ENCODE peak calls at places on chromosomes 7 and 10, in six cellular contexts. X is GM12878, E is A549, N is K562, Y is endothelial cell of umbilical vein, S is HepG2. H is an unnamed sample.

GRCh38 chr10:77973276-77973675 is 46.7 kb upstream of the DLG5 start:
- DNase-seq in X (no peak), E (no peak), N (no peak), Y (no peak), S (no peak), H (no peak)

GRCh38 chr7:121192834-121193233 is 136.0 kb upstream of the WNT16 start:
- DNase-seq in X (no peak), E (no peak), N (no peak), Y (no peak), S (no peak), H (no peak)

GRCh38 chr7:128453836-128454804 is 1.6 kb upstream of the HILPDA start:
- DNase-seq in X (no peak), E (no peak), N (no peak), Y (peak), S (no peak), H (no peak)

GRCh38 chr7:7119668-7120208 is 62.6 kb upstream of the C1GALT1 start:
- DNase-seq in X (no peak), E (no peak), N (no peak), Y (no peak), S (peak), H (no peak)

GRCh38 chr10:30493609-30494530 is 59.9 kb downstream of the MAP3K8 start:
- DNase-seq in X (no peak), E (peak), N (peak), Y (no peak), S (peak), H (peak)

GRCh38 chr7:30284298-30285066 is at the start of gene ZNRF2:
- DNase-seq in X (peak), E (peak), N (peak), Y (peak), S (peak), H (peak)

GRCh38 chr7:24706211-24707165 is 50.8 kb downstream of the GSDME start:
- DNase-seq in X (no peak), E (no peak), N (no peak), Y (no peak), S (no peak), H (no peak)

GRCh38 chr7:41900532-41900931 is 197.6 kb upstream of the INHBA start:
- DNase-seq in X (no peak), E (no peak), N (no peak), Y (no peak), S (no peak), H (no peak)

GRCh38 chr10:42367532-42368230 is 270.7 kb downstream of the ZNF33B start:
- DNase-seq in X (peak), E (no peak), N (peak), Y (peak), S (no peak), H (no peak)

GRCh38 chr7:1758859-1759521 is 88.9 kb downstream of the ELFN1 start:
- DNase-seq in X (no peak), E (no peak), N (no peak), Y (no peak), S (no peak), H (no peak)

GRCh38 chr7:91291302-91291701 is 27.1 kb downstream of the FZD1 start:
- DNase-seq in X (no peak), E (no peak), N (no peak), Y (no peak), S (no peak), H (no peak)

GRCh38 chr10:117075064-117075463 is 63.0 kb downstream of the VAX1 start:
- DNase-seq in X (no peak), E (peak), N (no peak), Y (no peak), S (no peak), H (no peak)

GRCh38 chr10:3482200-3482993 is 302.6 kb downstream of the KLF6 start:
- DNase-seq in X (peak), E (peak), N (peak), Y (peak), S (peak), H (peak)

GRCh38 chr7:43905209-43905946 is 1.0 kb downstream of the URGCP start:
- DNase-seq in X (no peak), E (peak), N (no peak), Y (no peak), S (peak), H (no peak)

GRCh38 chr10:13104697-13105096 is 4.7 kb downstream of the OPTN start:
- DNase-seq in X (no peak), E (no peak), N (no peak), Y (no peak), S (no peak), H (no peak)

GRCh38 chr10:79159141-79159619 is 90.4 kb downstream of the ZMIZ1 start:
- DNase-seq in X (no peak), E (no peak), N (no peak), Y (peak), S (no peak), H (no peak)

GRCh38 chr7:100492738-100493475 is 9.2 kb downstream of the NYAP1 start:
- DNase-seq in X (no peak), E (no peak), N (no peak), Y (no peak), S (no peak), H (no peak)

GRCh38 chr10:80496555-80497172 is 41.0 kb upstream of the SH2D4B start:
- DNase-seq in X (no peak), E (no peak), N (no peak), Y (no peak), S (no peak), H (no peak)

GRCh38 chr7:38452615-38453014 is 178.6 kb downstream of the AMPH start:
- DNase-seq in X (no peak), E (no peak), N (no peak), Y (no peak), S (no peak), H (no peak)

GRCh38 chr10:71527135-71527534 is 130.4 kb downstream of the CDH23 start:
- DNase-seq in X (no peak), E (no peak), N (no peak), Y (no peak), S (no peak), H (no peak)

GRCh38 chr10:133242611-133243356 is 5.1 kb downstream of the VENTX start:
- DNase-seq in X (no peak), E (no peak), N (no peak), Y (no peak), S (no peak), H (no peak)

GRCh38 chr10:104880655-104881222 is 239.6 kb downstream of the SORCS3 start:
- DNase-seq in X (no peak), E (no peak), N (no peak), Y (no peak), S (no peak), H (no peak)

DNA sequence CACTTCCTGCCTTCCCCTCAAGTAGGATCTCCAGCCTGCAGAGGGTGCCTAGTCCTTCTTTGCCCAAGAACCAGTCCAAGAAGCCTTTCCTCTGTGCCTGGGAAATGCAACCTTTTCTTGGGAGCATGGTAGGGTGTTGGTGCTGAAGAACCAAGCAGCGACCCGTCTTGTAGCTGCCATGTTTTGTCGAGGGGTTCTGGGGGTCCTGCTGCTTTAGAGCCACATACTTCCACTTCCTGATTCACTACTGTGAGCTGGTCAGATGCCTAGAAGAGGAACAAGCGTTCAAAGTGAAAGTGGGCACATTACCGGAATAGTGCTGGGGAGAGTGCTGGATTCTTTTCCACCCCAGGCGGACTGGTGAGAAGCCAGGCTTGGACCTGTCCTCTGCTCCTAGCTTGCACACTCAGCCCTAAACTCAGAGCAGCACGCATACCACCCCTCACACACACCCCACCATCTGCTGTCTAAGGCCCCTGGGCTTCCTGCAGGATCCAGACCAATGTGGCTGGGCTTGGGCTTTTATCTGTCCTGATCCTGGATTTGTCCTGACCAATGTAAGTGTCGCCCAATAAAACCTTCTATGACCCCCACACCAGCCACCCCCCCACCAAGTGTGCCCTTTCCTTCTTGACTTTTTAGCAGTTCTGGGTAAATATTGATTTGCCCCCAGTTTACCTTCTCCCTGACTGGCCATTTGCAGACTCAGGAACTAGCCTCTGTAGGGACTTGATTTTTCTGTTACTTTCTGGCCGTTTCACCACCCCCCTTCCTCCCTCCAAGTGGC is 1.5 kb upstream of the HOXA13 start:
- DNase-seq in X (no peak), E (peak), N (no peak), Y (no peak), S (no peak), H (peak)
- TF ChIP-seq MYC in X (no peak), E (no peak), N (no peak), Y (no peak), S (no peak), H (peak)

GRCh38 chr10:89306019-89306418 is 4.2 kb downstream of the IFIT2 start:
- DNase-seq in X (no peak), E (no peak), N (no peak), Y (no peak), S (no peak), H (no peak)
- TF ChIP-seq MAX in X (no peak), E (no peak), N (no peak), Y (no peak), S (no peak), H (no peak)

DNA sequence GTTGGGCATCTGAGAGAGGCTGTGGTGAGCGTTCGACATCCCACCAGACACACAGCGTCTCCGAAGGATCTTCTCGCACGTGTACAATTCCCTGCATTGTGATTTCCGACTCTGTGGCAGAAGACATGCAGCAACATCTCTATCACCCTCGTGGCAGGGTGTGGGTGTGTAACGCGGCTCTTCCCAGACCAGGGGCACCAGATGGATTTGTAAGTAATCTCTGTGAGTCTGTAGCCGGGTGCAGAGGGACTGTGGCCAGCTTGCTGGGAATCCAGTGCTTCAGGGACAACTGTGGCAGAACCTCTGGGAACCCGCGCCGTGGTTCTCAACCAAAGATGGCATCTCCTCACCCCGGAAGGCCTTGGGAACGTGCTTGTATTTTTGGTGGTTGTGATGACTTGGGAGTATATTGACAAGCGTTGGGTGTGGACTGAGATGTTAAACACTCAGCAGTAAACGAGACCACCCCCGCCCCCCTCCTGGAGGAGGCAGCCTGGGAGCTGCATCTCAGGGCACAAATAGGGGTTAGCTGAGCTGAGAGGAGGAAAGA is 21.2 kb downstream of the FOXL3 start:
- DNase-seq in X (no peak), E (no peak), N (no peak), Y (no peak), S (no peak), H (no peak)
- TF ChIP-seq MYC in X (no peak), E (no peak), N (no peak), Y (no peak), S (no peak), H (no peak)

DNA sequence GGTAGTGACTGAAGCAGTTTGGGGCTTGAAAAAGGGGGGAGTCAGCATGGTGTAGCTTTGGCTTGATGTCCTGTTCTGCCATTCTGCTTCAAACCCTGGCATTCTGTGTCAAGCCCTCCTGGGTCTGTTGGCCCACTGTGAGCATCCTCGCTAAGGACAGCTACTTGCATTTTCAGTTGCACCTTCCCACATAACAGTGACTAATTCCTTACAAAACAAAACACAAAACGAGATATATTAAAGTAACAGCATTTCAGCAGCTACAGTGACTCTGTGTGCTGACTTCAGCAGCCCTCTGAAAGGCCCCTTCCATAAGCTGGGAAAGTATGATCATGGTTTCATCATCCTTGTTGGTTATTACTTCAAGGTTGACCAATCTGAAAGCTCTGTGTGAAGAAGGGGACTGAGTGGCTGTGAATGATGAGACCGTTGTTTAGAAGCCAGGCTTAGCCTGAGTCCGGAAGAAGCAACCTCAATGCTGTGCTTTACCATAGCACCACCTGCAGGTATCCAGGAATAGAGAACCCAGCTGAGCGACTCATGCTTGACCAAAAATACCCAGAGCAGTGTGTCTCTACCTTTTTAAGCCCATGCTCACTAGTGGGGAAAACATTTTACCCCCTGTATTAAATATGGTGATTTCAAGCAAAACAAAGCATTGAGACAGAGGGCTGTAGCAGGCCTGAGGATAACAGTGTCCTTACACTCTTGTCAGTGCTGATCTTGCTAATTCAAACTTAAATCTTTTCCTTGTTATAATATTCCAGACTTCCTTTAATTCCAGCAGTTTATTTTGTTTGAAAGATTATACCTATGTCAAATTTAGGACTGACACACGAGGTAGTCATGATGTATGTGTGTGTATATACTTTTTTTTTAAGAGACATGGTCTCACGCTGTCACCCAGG is 42.6 kb upstream of the CC2D2B start:
- DNase-seq in X (peak), E (peak), N (peak), Y (peak), S (peak), H (peak)
- TF ChIP-seq MAX in X (no peak), E (no peak), N (no peak), Y (no peak), S (no peak), H (no peak)

GRCh38 chr7:4612939-4613841 is 68.9 kb upstream of the FOXK1 start:
- DNase-seq in X (no peak), E (no peak), N (peak), Y (peak), S (no peak), H (peak)

GRCh38 chr7:4613855-4614548 is 68.1 kb upstream of the FOXK1 start:
- DNase-seq in X (no peak), E (no peak), N (no peak), Y (no peak), S (no peak), H (no peak)

GRCh38 chr7:4612237-4612636 is 69.9 kb upstream of the FOXK1 start:
- DNase-seq in X (no peak), E (no peak), N (no peak), Y (no peak), S (no peak), H (no peak)

GRCh38 chr7:4607321-4607729 is 74.8 kb upstream of the FOXK1 start:
- DNase-seq in X (no peak), E (no peak), N (no peak), Y (no peak), S (no peak), H (no peak)

DNA sequence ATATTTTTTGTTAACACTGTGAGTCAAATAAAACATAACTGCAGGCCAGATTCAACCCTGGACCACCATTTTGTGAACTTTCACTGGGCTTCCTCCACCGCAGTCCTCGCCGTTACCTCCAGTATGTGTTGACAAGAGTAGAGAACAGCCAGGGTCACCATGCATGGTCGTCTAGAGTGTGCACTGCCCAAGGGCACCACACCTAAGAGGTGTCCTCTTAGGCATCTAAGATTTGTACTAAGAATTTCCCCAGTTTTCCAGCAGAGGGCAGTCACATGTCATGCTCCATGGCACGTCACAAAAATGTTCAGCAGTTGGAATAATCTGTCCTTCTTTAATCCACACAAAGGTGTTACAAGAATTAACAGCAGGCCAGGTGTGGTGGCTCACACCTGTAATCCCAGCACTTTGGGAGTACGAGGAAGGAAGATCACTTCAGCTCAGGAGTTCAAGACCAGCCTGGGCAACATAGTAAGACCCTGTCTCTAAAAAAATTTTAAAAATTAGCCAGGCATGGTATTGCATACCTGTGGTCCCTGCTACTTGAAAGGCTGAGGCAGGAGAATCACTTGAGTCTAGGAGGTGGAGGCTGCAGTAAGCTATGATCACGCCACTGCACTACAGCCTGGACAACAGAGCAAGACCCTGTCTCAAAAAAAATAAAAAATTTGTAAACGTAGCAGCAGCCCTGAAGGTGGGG is 71.2 kb upstream of the FOXK1 start:
- DNase-seq in X (peak), E (peak), N (peak), Y (peak), S (peak), H (peak)
- TF ChIP-seq MYC in X (no peak), E (no peak), N (no peak), Y (no peak), S (no peak), H (no peak)

GRCh38 chr10:28628184-28628893 is 49.0 kb upstream of the BAMBI start:
- DNase-seq in X (no peak), E (peak), N (peak), Y (peak), S (peak), H (peak)

GRCh38 chr10:28633750-28634149 is 43.6 kb upstream of the BAMBI start:
- DNase-seq in X (no peak), E (peak), N (no peak), Y (no peak), S (peak), H (no peak)

GRCh38 chr10:28637346-28637745 is 40.0 kb upstream of the BAMBI start:
- DNase-seq in X (no peak), E (no peak), N (no peak), Y (no peak), S (no peak), H (no peak)

GRCh38 chr10:28631896-28632596 is 45.3 kb upstream of the BAMBI start:
- DNase-seq in X (no peak), E (no peak), N (no peak), Y (no peak), S (peak), H (no peak)

DNA sequence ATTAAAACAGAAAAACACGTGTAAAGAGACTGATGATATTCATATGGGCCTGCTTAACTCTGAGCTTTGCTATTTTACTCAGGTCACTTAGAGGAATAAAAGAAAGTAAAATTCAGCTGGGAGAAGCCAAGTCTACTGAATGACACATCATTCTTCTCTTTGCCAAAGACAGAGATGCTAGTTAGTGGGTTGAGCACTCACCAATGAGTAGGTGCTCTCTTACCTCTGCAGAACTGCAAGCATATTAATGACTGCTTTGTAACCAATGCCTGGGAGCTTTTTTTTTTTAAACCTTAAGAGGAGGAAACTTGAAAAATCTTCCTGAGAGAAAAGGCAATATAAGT is 44.8 kb upstream of the BAMBI start:
- DNase-seq in X (no peak), E (no peak), N (no peak), Y (no peak), S (no peak), H (no peak)
- TF ChIP-seq MAX in X (no peak), E (no peak), N (no peak), Y (no peak), S (no peak), H (no peak)